ENCODE peak calls at places on chromosomes 13 and 19, in four cellular contexts. One of them, this sample, is unnamed.

GRCh38 chr19:57566396-57567256 is 7.0 kb upstream of the ZNF550 start:
- DNase-seq in K562: no peak
- DNase-seq in H1: no peak
- DNase-seq in HCT116: peak; percentile 34
- DNase-seq in this sample: no peak

GRCh38 chr19:47111682-47112165 is 1.9 kb downstream of the ZC3H4 start:
- DNase-seq in HCT116: no peak
- DNase-seq in K562: no peak
- DNase-seq in H1: no peak
- DNase-seq in this sample: no peak

GRCh38 chr13:99151516-99151915 is 49.1 kb upstream of the UBAC2 start:
- DNase-seq in HCT116: peak; percentile 23
- DNase-seq in H1: no peak
- DNase-seq in K562: peak; percentile 48
- DNase-seq in this sample: no peak

GRCh38 chr13:95301947-95302386 is 716 bp upstream of the ABCC4 start:
- DNase-seq in H1: no peak
- DNase-seq in HCT116: no peak
- DNase-seq in K562: no peak
- DNase-seq in this sample: no peak

GRCh38 chr13:20499986-20500385 is 25.7 kb downstream of the CRYL1 start:
- DNase-seq in H1: no peak
- DNase-seq in K562: no peak
- DNase-seq in HCT116: no peak
- DNase-seq in this sample: no peak

GRCh38 chr19:51365211-51366049 is 758 bp downstream of the ETFB start:
- DNase-seq in H1: no peak
- DNase-seq in HCT116: no peak
- DNase-seq in K562: peak; percentile 49
- DNase-seq in this sample: no peak

GRCh38 chr13:26052136-26052736 is 420 bp upstream of the SHISA2 start:
- DNase-seq in HCT116: no peak
- DNase-seq in K562: no peak
- DNase-seq in H1: no peak
- DNase-seq in this sample: no peak

GRCh38 chr19:18708452-18709231 is 25.2 kb downstream of the CRTC1 start:
- DNase-seq in HCT116: no peak
- DNase-seq in H1: no peak
- DNase-seq in K562: no peak
- DNase-seq in this sample: no peak

GRCh38 chr13:50187352-50188029 is 172.2 kb downstream of the KCNRG start:
- DNase-seq in HCT116: no peak
- DNase-seq in H1: no peak
- DNase-seq in K562: no peak
- DNase-seq in this sample: no peak

GRCh38 chr19:21698215-21698614 is 69.2 kb downstream of the ZNF100 start:
- DNase-seq in H1: no peak
- DNase-seq in HCT116: no peak
- DNase-seq in K562: no peak
- DNase-seq in this sample: no peak

GRCh38 chr19:52963229-52963760 is 614 bp upstream of the ZNF816 start:
- DNase-seq in K562: no peak
- DNase-seq in H1: no peak
- DNase-seq in HCT116: no peak
- DNase-seq in this sample: no peak

GRCh38 chr19:39971380-39971841 is 446 bp downstream of the PSMC4 start:
- DNase-seq in HCT116: no peak
- DNase-seq in K562: peak; percentile 71
- DNase-seq in H1: no peak
- DNase-seq in this sample: no peak

GRCh38 chr19:2342656-2343288 is 14.3 kb downstream of the SPPL2B start:
- DNase-seq in H1: no peak
- DNase-seq in HCT116: no peak
- DNase-seq in K562: no peak
- DNase-seq in this sample: no peak

GRCh38 chr19:55079400-55080038 is 3.9 kb downstream of the EPS8L1 start:
- DNase-seq in H1: no peak
- DNase-seq in K562: no peak
- DNase-seq in HCT116: no peak
- DNase-seq in this sample: no peak

GRCh38 chr13:23578411-23579071 is 8.3 kb downstream of the TNFRSF19 start:
- DNase-seq in H1: peak; percentile 31
- DNase-seq in K562: peak; percentile 46
- DNase-seq in HCT116: no peak
- DNase-seq in this sample: no peak

GRCh38 chr19:48511800-48512503 is at the start of gene LMTK3:
- DNase-seq in K562: peak; percentile 75
- DNase-seq in H1: no peak
- DNase-seq in HCT116: no peak
- DNase-seq in this sample: no peak

GRCh38 chr19:57242821-57243220 is 2.4 kb downstream of the ZNF805 start:
- DNase-seq in H1: no peak
- DNase-seq in HCT116: no peak
- DNase-seq in K562: no peak
- DNase-seq in this sample: no peak

GRCh38 chr13:47332149-47332548 is 435.3 kb upstream of the HTR2A start:
- DNase-seq in HCT116: no peak
- DNase-seq in K562: no peak
- DNase-seq in H1: no peak
- DNase-seq in this sample: no peak

GRCh38 chr19:35048911-35049411 is 7.4 kb downstream of the HPN start:
- DNase-seq in H1: no peak
- DNase-seq in K562: no peak
- DNase-seq in HCT116: no peak
- DNase-seq in this sample: no peak

GRCh38 chr13:99386911-99387788 is 80.0 kb upstream of the GPR183 start:
- DNase-seq in H1: peak; percentile 31
- DNase-seq in HCT116: peak; percentile 12
- DNase-seq in K562: peak; percentile 73
- DNase-seq in this sample: peak; percentile 66

GRCh38 chr13:93628136-93628535 is 401.5 kb downstream of the GPC6 start:
- DNase-seq in K562: no peak
- DNase-seq in HCT116: no peak
- DNase-seq in H1: no peak
- DNase-seq in this sample: no peak

GRCh38 chr19:41214161-41214560 is 4.9 kb upstream of the AXL start:
- DNase-seq in HCT116: no peak
- DNase-seq in K562: no peak
- DNase-seq in H1: no peak
- DNase-seq in this sample: no peak
- TF ChIP-seq CTCF in HCT116: no peak
- TF ChIP-seq CTCF in K562: no peak
- TF ChIP-seq CTCF in H1: no peak
- TF ChIP-seq CTCF in this sample: no peak

GRCh38 chr19:6275170-6275744 is 4.5 kb downstream of the MLLT1 start:
- DNase-seq in H1: no peak
- DNase-seq in K562: no peak
- DNase-seq in HCT116: no peak
- DNase-seq in this sample: no peak

GRCh38 chr19:6273701-6274601 is 5.8 kb downstream of the MLLT1 start:
- DNase-seq in HCT116: no peak
- DNase-seq in K562: peak; percentile 48
- DNase-seq in H1: no peak
- DNase-seq in this sample: no peak

GRCh38 chr19:6274756-6275155 is 5.0 kb downstream of the MLLT1 start:
- DNase-seq in H1: no peak
- DNase-seq in K562: no peak
- DNase-seq in HCT116: no peak
- DNase-seq in this sample: no peak

GRCh38 chr19:6278051-6278450 is 1.7 kb downstream of the MLLT1 start:
- DNase-seq in H1: no peak
- DNase-seq in HCT116: no peak
- DNase-seq in K562: no peak
- DNase-seq in this sample: no peak

DNA sequence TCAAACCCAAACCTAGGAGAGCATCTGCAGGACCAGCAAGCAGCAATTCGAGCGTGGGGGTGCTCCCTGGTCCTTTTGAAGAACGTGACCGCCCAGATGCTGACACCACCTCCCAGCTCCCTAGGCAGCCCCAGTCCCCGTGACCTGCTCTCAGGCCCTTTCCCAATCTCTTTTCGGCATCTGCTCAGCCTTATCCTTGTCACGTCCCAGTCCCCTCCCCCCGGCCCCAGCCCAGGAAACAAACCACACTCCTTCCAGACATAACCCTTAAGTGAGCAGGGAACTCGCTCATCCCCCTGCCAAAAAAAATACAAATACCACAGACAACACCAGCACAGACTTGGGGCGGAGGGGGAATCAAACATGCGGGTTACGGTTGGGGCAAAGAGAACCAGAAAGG is 3.3 kb downstream of the MLLT1 start:
- DNase-seq in HCT116: no peak
- DNase-seq in K562: peak; percentile 75
- DNase-seq in H1: no peak
- DNase-seq in this sample: no peak
- TF ChIP-seq ZNF274 in HCT116: no peak
- TF ChIP-seq ZNF274 in K562: no peak
- TF ChIP-seq ZNF274 in H1: no peak
- TF ChIP-seq ZNF274 in this sample: no peak

DNA sequence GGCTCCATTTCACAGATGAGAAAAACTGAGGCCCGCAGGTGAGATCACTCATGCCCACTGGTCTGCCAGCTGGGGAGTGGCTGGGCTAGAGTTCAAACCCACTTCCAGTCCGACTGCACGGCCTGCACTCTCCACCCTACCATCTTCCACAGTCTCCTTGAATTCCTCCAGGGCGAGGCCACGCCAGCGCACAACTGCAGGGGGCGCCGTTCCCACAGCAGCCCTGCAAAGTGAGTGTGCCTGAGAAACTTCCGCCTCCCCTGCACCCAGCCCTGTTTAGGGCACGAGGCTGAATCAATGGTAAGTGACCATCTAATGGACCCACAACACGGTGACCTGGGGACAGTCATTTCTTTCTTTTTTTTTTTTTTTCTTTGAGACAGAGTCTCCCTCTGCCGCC is 829 bp upstream of the ATCAY start:
- DNase-seq in H1: no peak
- DNase-seq in HCT116: no peak
- DNase-seq in K562: no peak
- DNase-seq in this sample: no peak
- TF ChIP-seq CTCF in H1: peak; percentile 68
- TF ChIP-seq CTCF in HCT116: peak; percentile 64
- TF ChIP-seq CTCF in K562: peak; percentile 29
- TF ChIP-seq CTCF in this sample: peak; percentile 17

DNA sequence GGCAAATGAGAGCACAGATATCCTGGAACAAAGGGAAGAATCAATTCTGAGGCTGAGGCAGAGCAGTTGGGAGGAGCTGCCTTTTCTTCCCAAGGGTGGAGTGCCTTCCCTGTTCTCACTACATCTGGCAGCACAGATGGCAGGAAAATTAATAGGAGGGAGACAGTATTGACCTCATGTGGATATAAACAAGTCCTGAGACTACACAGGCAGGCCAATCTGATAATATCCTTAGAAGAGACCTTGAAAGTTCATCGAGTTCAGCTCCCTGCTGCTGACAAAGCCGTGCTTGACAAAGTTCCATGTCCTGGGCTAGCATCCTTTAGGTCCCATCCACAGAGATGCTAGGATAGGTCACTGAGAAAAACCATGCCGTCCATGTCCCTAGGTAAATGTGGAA is 1451.5 kb downstream of the EFNB2 start:
- DNase-seq in HCT116: no peak
- DNase-seq in K562: no peak
- DNase-seq in H1: no peak
- DNase-seq in this sample: no peak
- TF ChIP-seq ZNF274 in HCT116: no peak
- TF ChIP-seq ZNF274 in K562: no peak
- TF ChIP-seq ZNF274 in H1: no peak
- TF ChIP-seq ZNF274 in this sample: no peak

GRCh38 chr13:45715351-45715750 is 13.2 kb downstream of the CBY2 start:
- DNase-seq in HCT116: no peak
- DNase-seq in H1: no peak
- DNase-seq in K562: no peak
- DNase-seq in this sample: no peak

GRCh38 chr13:45717324-45717723 is 15.2 kb downstream of the CBY2 start:
- DNase-seq in HCT116: no peak
- DNase-seq in H1: no peak
- DNase-seq in K562: no peak
- DNase-seq in this sample: no peak

GRCh38 chr13:45718992-45719391 is 16.9 kb downstream of the CBY2 start:
- DNase-seq in HCT116: no peak
- DNase-seq in K562: no peak
- DNase-seq in H1: no peak
- DNase-seq in this sample: no peak

GRCh38 chr13:45721203-45721731 is 19.1 kb downstream of the CBY2 start:
- DNase-seq in HCT116: no peak
- DNase-seq in K562: no peak
- DNase-seq in H1: no peak
- DNase-seq in this sample: no peak

GRCh38 chr13:45718063-45718462 is 15.9 kb downstream of the CBY2 start:
- DNase-seq in H1: no peak
- DNase-seq in HCT116: peak; percentile 8
- DNase-seq in K562: peak; percentile 8
- DNase-seq in this sample: no peak
- TF ChIP-seq CTCF in H1: peak; percentile 86
- TF ChIP-seq CTCF in HCT116: peak; percentile 65
- TF ChIP-seq CTCF in K562: peak; percentile 62
- TF ChIP-seq CTCF in this sample: peak; percentile 81

DNA sequence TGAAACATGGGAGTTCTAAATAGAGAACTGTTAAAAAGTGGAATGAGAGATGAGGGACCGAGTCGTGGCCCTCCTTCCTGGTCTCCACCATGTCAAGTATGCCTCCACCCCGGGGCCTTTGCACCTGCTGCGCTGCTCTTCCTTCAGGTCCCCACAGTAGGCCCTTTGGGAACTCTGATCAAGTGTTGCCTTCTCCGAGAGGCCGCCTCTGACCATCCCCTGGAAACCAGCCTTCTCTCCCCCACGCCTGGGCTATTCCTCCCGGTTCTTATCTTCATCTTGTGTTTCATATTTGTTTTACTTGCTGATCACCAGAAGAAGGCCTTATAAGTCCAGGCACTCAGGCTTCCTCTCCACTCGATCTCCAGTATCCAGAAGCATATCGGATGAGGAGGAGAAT is 40.0 kb downstream of the IRS2 start:
- DNase-seq in K562: no peak
- DNase-seq in HCT116: no peak
- DNase-seq in H1: no peak
- DNase-seq in this sample: no peak
- TF ChIP-seq ZNF274 in K562: no peak
- TF ChIP-seq ZNF274 in HCT116: no peak
- TF ChIP-seq ZNF274 in H1: no peak
- TF ChIP-seq ZNF274 in this sample: no peak

This sample was measured in GM12878.